ENCODE peak calls at places on chromosomes 1 and 21, in six cellular contexts. F is K562, N is GM12891, Z is H1, D is GM12878, E is HepG2. J is an unnamed sample.

GRCh38 chr1:81594211-81594610 is 206.5 kb upstream of the ADGRL2 start:
- DNase-seq in F (no peak), N (no peak), Z (no peak), D (no peak), E (no peak), J (no peak)

GRCh38 chr1:241610056-241610815 is 29.9 kb downstream of the CHML start:
- DNase-seq in F (peak; percentile 58), N (no peak), Z (no peak), D (no peak), E (peak; percentile 23), J (no peak)

GRCh38 chr1:16720403-16721223 is 19.7 kb upstream of the RNU1-4 start:
- DNase-seq in F (peak; percentile 38), N (no peak), Z (no peak), D (no peak), E (no peak), J (no peak)

GRCh38 chr1:180181996-180182675 is 27.5 kb downstream of the QSOX1 start:
- DNase-seq in F (no peak), N (no peak), Z (no peak), D (no peak), E (no peak), J (no peak)

GRCh38 chr1:111290640-111291039 is at the start of gene CHIA:
- DNase-seq in F (no peak), N (no peak), Z (no peak), D (no peak), E (no peak), J (no peak)

GRCh38 chr1:64505944-64506658 is 36.2 kb downstream of the CACHD1 start:
- DNase-seq in F (peak; percentile 2), N (no peak), Z (no peak), D (no peak), E (peak; percentile 13), J (no peak)

GRCh38 chr21:42056996-42057689 is 14.0 kb upstream of the UMODL1 start:
- DNase-seq in F (no peak), N (no peak), Z (no peak), D (no peak), E (no peak), J (no peak)

GRCh38 chr1:2596530-2597333 is 10.2 kb downstream of the PRXL2B start:
- DNase-seq in F (no peak), N (peak; percentile 10), Z (no peak), D (no peak), E (no peak), J (no peak)

GRCh38 chr21:25911730-25912401 is 177.1 kb downstream of the GABPA start:
- DNase-seq in F (no peak), N (no peak), Z (no peak), D (no peak), E (no peak), J (no peak)

GRCh38 chr1:97392701-97393100 is 528.1 kb downstream of the DPYD start:
- DNase-seq in F (no peak), N (no peak), Z (no peak), D (no peak), E (no peak), J (no peak)

GRCh38 chr1:58597991-58598390 is 20.9 kb upstream of the TACSTD2 start:
- DNase-seq in F (no peak), N (no peak), Z (no peak), D (no peak), E (no peak), J (no peak)

GRCh38 chr1:165075725-165076370 is 280.7 kb downstream of the LMX1A start:
- DNase-seq in F (peak; percentile 25), N (no peak), Z (no peak), D (no peak), E (peak; percentile 18), J (no peak)

GRCh38 chr1:223136086-223136485 is 7.0 kb downstream of the TLR5 start:
- DNase-seq in F (peak; percentile 48), N (no peak), Z (peak; percentile 52), D (no peak), E (no peak), J (no peak)

GRCh38 chr1:119670898-119671297 is 22.8 kb upstream of the ZNF697 start:
- DNase-seq in F (no peak), N (no peak), Z (no peak), D (no peak), E (no peak), J (no peak)

GRCh38 chr1:157198619-157199420 is 60.6 kb upstream of the ETV3 start:
- DNase-seq in F (no peak), N (no peak), Z (no peak), D (no peak), E (no peak), J (no peak)

GRCh38 chr1:165162671-165163241 is 193.8 kb downstream of the LMX1A start:
- DNase-seq in F (no peak), N (no peak), Z (peak; percentile 49), D (no peak), E (peak; percentile 2), J (no peak)

GRCh38 chr1:202320081-202320405 is 21.7 kb downstream of the UBE2T start:
- DNase-seq in F (no peak), N (no peak), Z (no peak), D (no peak), E (no peak), J (no peak)

GRCh38 chr1:155892801-155893200 is 18.3 kb downstream of the RIT1 start:
- DNase-seq in F (no peak), N (no peak), Z (no peak), D (no peak), E (no peak), J (no peak)

GRCh38 chr1:11388617-11389016 is 90.3 kb upstream of the DISP3 start:
- DNase-seq in F (no peak), N (no peak), Z (no peak), D (no peak), E (no peak), J (no peak)

GRCh38 chr1:54927475-54928240 is 40.7 kb upstream of the DHCR24 start:
- DNase-seq in F (peak; percentile 63), N (no peak), Z (no peak), D (no peak), E (no peak), J (no peak)

GRCh38 chr1:93594603-93594880 is 87.1 kb downstream of the BCAR3 start:
- DNase-seq in F (no peak), N (no peak), Z (no peak), D (no peak), E (no peak), J (no peak)

GRCh38 chr21:37986000-37986399 is 69.7 kb upstream of the KCNJ6 start:
- DNase-seq in F (no peak), N (no peak), Z (no peak), D (no peak), E (no peak), J (no peak)

GRCh38 chr1:9626201-9626608 is 25.3 kb upstream of the PIK3CD start:
- DNase-seq in F (no peak), N (no peak), Z (peak; percentile 39), D (peak; percentile 80), E (no peak), J (peak; percentile 69)

GRCh38 chr1:228242313-228242864 is 34.5 kb downstream of the OBSCN start:
- DNase-seq in F (no peak), N (no peak), Z (no peak), D (no peak), E (no peak), J (no peak)

GRCh38 chr1:202317941-202318925 is 23.5 kb downstream of the UBE2T start:
- DNase-seq in F (no peak), N (no peak), Z (no peak), D (no peak), E (peak; percentile 46), J (no peak)

GRCh38 chr1:203197625-203198024 is 11.1 kb upstream of the CHI3L1 start:
- DNase-seq in F (no peak), N (no peak), Z (no peak), D (no peak), E (no peak), J (no peak)

GRCh38 chr1:156582388-156583022 is 3.0 kb downstream of the TTC24 start:
- DNase-seq in F (no peak), N (peak; percentile 53), Z (no peak), D (no peak), E (no peak), J (no peak)

GRCh38 chr1:65176571-65176970 is 28.6 kb downstream of the AK4 start:
- DNase-seq in F (no peak), N (no peak), Z (no peak), D (no peak), E (no peak), J (no peak)

GRCh38 chr1:245263701-245264100 is 108.9 kb downstream of the KIF26B start:
- DNase-seq in F (no peak), N (no peak), Z (no peak), D (no peak), E (no peak), J (no peak)

GRCh38 chr1:94986783-94987182 is 59.9 kb upstream of the CNN3 start:
- DNase-seq in F (no peak), N (no peak), Z (no peak), D (no peak), E (no peak), J (no peak)

GRCh38 chr1:43521716-43522115 is 9.0 kb upstream of the PTPRF start:
- DNase-seq in F (no peak), N (no peak), Z (no peak), D (no peak), E (no peak), J (no peak)

GRCh38 chr1:166353162-166353561 is 186.4 kb upstream of the FAM78B start:
- DNase-seq in F (no peak), N (no peak), Z (no peak), D (no peak), E (no peak), J (no peak)
- TF ChIP-seq POLR2AphosphoS5 in F (no peak), N (no peak), Z (no peak), D (no peak), E (no peak), J (no peak)

DNA sequence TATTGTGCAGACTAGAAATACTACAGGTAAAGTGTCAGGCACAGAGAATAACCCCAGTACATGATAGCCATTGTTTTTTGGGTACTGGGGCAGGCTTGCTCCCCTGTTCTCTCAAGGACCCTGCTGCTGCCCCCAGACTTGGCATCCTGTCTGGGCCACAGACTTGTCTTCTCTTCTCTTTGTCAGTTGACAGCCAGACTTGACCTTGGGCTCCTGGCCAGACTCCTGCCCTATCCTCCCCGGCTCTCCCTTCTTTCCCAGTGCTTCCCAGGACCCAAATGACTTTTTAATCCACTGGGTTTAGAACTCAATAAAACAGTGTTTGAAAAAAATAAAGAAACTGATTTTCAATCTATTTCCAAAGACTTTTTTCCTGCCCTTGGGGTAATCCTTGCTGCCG is 43.2 kb downstream of the ZSCAN20 start:
- DNase-seq in F (no peak), N (no peak), Z (no peak), D (no peak), E (no peak), J (no peak)
- TF ChIP-seq TAF1 in F (no peak), N (no peak), Z (no peak), D (no peak), E (no peak), J (no peak)

DNA sequence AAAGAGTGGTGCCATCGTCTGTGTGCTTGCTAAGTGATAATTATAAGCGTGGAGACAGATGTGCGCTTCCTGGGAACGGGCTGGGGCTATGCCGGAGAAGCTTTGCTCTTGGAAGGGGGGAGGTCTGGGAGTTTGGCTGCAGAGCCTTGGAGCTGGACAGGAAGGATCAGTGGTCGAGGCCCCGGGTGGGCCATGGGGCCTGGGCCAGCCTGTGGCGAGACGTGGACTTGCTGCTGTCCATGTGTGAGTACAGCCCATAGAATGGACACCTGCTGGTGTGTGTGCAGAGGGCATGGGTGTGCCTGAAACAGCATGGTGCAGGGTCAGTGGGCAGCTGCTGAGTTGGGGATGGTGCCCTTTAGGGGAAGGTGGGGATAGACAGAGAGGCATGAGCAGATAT is 121.3 kb downstream of the PCBP3 start:
- DNase-seq in F (no peak), N (no peak), Z (no peak), D (no peak), E (no peak), J (no peak)
- TF ChIP-seq POLR2A in F (no peak), N (no peak), Z (no peak), D (no peak), E (no peak), J (no peak)

GRCh38 chr1:216379441-216379840 is 43.8 kb downstream of the USH2A start:
- DNase-seq in F (no peak), N (no peak), Z (no peak), D (no peak), E (no peak), J (no peak)
- TF ChIP-seq POLR2AphosphoS5 in F (no peak), N (no peak), Z (no peak), D (no peak), E (no peak), J (no peak)

J was measured in GM12892.